ENCODE peak calls at places on chromosomes 4 and X, in ten cellular contexts. One of them, this sample, is unnamed.

GRCh38 chr4:76125816-76126215 is 22.4 kb downstream of the NUP54 start:
- DNase-seq in progenitor cell of endocrine pancreas: no peak
- DNase-seq in globus pallidus: no peak
- DNase-seq in NCI-H2029 treated with DMSO at 0.1 percent for 48 hours: no peak
- DNase-seq in IMR-90: no peak
- DNase-seq in stimulated activated CD4-positive, alpha-beta T cell treated with anti-CD3 and anti-CD28 coated beads, Interleukin-1b, Interleukin-23, amount 100 ng/mL, for 4 hours: no peak
- DNase-seq in activated CD4-positive, alpha-beta T cell treated with anti-CD3 and anti-CD28 coated beads, Interleukin-2, amount 50 U/mL, for 48 hours: no peak
- DNase-seq in GM23248: no peak
- DNase-seq in AML-193: no peak
- DNase-seq in mesothelial cell of epicardium: no peak
- DNase-seq in this sample: no peak

GRCh38 chrX:63349307-63349706 is 1.8 kb downstream of the SPIN4 start:
- DNase-seq in progenitor cell of endocrine pancreas: no peak
- DNase-seq in AML-193: no peak
- DNase-seq in activated CD4-positive, alpha-beta T cell treated with anti-CD3 and anti-CD28 coated beads, Interleukin-2, amount 50 U/mL, for 48 hours: no peak
- DNase-seq in IMR-90: no peak
- DNase-seq in mesothelial cell of epicardium: no peak
- DNase-seq in GM23248: no peak
- DNase-seq in globus pallidus: peak; percentile 30
- DNase-seq in NCI-H2029 treated with DMSO at 0.1 percent for 48 hours: peak; percentile 36
- DNase-seq in stimulated activated CD4-positive, alpha-beta T cell treated with anti-CD3 and anti-CD28 coated beads, Interleukin-1b, Interleukin-23, amount 100 ng/mL, for 4 hours: no peak
- DNase-seq in this sample: peak; percentile 10

GRCh38 chr4:4969298-4969697 is 50.0 kb downstream of the CYTL1 start:
- DNase-seq in IMR-90: peak; percentile 3
- DNase-seq in progenitor cell of endocrine pancreas: no peak
- DNase-seq in GM23248: peak; percentile 93
- DNase-seq in globus pallidus: no peak
- DNase-seq in NCI-H2029 treated with DMSO at 0.1 percent for 48 hours: no peak
- DNase-seq in stimulated activated CD4-positive, alpha-beta T cell treated with anti-CD3 and anti-CD28 coated beads, Interleukin-1b, Interleukin-23, amount 100 ng/mL, for 4 hours: no peak
- DNase-seq in mesothelial cell of epicardium: no peak
- DNase-seq in activated CD4-positive, alpha-beta T cell treated with anti-CD3 and anti-CD28 coated beads, Interleukin-2, amount 50 U/mL, for 48 hours: no peak
- DNase-seq in AML-193: no peak
- DNase-seq in this sample: no peak

GRCh38 chrX:1351981-1352714 is 15.6 kb downstream of the IL3RA start:
- DNase-seq in NCI-H2029 treated with DMSO at 0.1 percent for 48 hours: no peak
- DNase-seq in IMR-90: no peak
- DNase-seq in AML-193: no peak
- DNase-seq in mesothelial cell of epicardium: no peak
- DNase-seq in GM23248: no peak
- DNase-seq in stimulated activated CD4-positive, alpha-beta T cell treated with anti-CD3 and anti-CD28 coated beads, Interleukin-1b, Interleukin-23, amount 100 ng/mL, for 4 hours: no peak
- DNase-seq in progenitor cell of endocrine pancreas: no peak
- DNase-seq in activated CD4-positive, alpha-beta T cell treated with anti-CD3 and anti-CD28 coated beads, Interleukin-2, amount 50 U/mL, for 48 hours: no peak
- DNase-seq in globus pallidus: no peak
- DNase-seq in this sample: no peak

GRCh38 chr4:60365176-60365575 is 835.0 kb upstream of the ADGRL3 start:
- DNase-seq in activated CD4-positive, alpha-beta T cell treated with anti-CD3 and anti-CD28 coated beads, Interleukin-2, amount 50 U/mL, for 48 hours: no peak
- DNase-seq in mesothelial cell of epicardium: no peak
- DNase-seq in GM23248: no peak
- DNase-seq in NCI-H2029 treated with DMSO at 0.1 percent for 48 hours: no peak
- DNase-seq in globus pallidus: no peak
- DNase-seq in AML-193: no peak
- DNase-seq in IMR-90: no peak
- DNase-seq in stimulated activated CD4-positive, alpha-beta T cell treated with anti-CD3 and anti-CD28 coated beads, Interleukin-1b, Interleukin-23, amount 100 ng/mL, for 4 hours: no peak
- DNase-seq in progenitor cell of endocrine pancreas: no peak
- DNase-seq in this sample: no peak

GRCh38 chr4:176800891-176801534 is 8.3 kb upstream of the VEGFC start:
- DNase-seq in globus pallidus: no peak
- DNase-seq in AML-193: no peak
- DNase-seq in progenitor cell of endocrine pancreas: no peak
- DNase-seq in IMR-90: peak; percentile 72
- DNase-seq in stimulated activated CD4-positive, alpha-beta T cell treated with anti-CD3 and anti-CD28 coated beads, Interleukin-1b, Interleukin-23, amount 100 ng/mL, for 4 hours: no peak
- DNase-seq in NCI-H2029 treated with DMSO at 0.1 percent for 48 hours: no peak
- DNase-seq in mesothelial cell of epicardium: no peak
- DNase-seq in GM23248: peak; percentile 64
- DNase-seq in activated CD4-positive, alpha-beta T cell treated with anti-CD3 and anti-CD28 coated beads, Interleukin-2, amount 50 U/mL, for 48 hours: no peak
- DNase-seq in this sample: peak; percentile 79

GRCh38 chrX:85996555-85996954 is 50.8 kb downstream of the CHM start:
- DNase-seq in IMR-90: no peak
- DNase-seq in stimulated activated CD4-positive, alpha-beta T cell treated with anti-CD3 and anti-CD28 coated beads, Interleukin-1b, Interleukin-23, amount 100 ng/mL, for 4 hours: no peak
- DNase-seq in globus pallidus: no peak
- DNase-seq in mesothelial cell of epicardium: no peak
- DNase-seq in NCI-H2029 treated with DMSO at 0.1 percent for 48 hours: no peak
- DNase-seq in progenitor cell of endocrine pancreas: no peak
- DNase-seq in GM23248: no peak
- DNase-seq in AML-193: no peak
- DNase-seq in activated CD4-positive, alpha-beta T cell treated with anti-CD3 and anti-CD28 coated beads, Interleukin-2, amount 50 U/mL, for 48 hours: no peak
- DNase-seq in this sample: no peak

GRCh38 chr4:184746532-184746870 is 12.6 kb upstream of the CENPU start:
- DNase-seq in GM23248: peak; percentile 74
- DNase-seq in stimulated activated CD4-positive, alpha-beta T cell treated with anti-CD3 and anti-CD28 coated beads, Interleukin-1b, Interleukin-23, amount 100 ng/mL, for 4 hours: no peak
- DNase-seq in activated CD4-positive, alpha-beta T cell treated with anti-CD3 and anti-CD28 coated beads, Interleukin-2, amount 50 U/mL, for 48 hours: no peak
- DNase-seq in mesothelial cell of epicardium: no peak
- DNase-seq in progenitor cell of endocrine pancreas: no peak
- DNase-seq in NCI-H2029 treated with DMSO at 0.1 percent for 48 hours: no peak
- DNase-seq in AML-193: no peak
- DNase-seq in IMR-90: peak; percentile 82
- DNase-seq in globus pallidus: no peak
- DNase-seq in this sample: peak; percentile 81

GRCh38 chr4:174012135-174012923 is 271.1 kb downstream of the FBXO8 start:
- DNase-seq in globus pallidus: no peak
- DNase-seq in progenitor cell of endocrine pancreas: no peak
- DNase-seq in GM23248: peak; percentile 40
- DNase-seq in mesothelial cell of epicardium: no peak
- DNase-seq in AML-193: no peak
- DNase-seq in stimulated activated CD4-positive, alpha-beta T cell treated with anti-CD3 and anti-CD28 coated beads, Interleukin-1b, Interleukin-23, amount 100 ng/mL, for 4 hours: no peak
- DNase-seq in IMR-90: no peak
- DNase-seq in NCI-H2029 treated with DMSO at 0.1 percent for 48 hours: no peak
- DNase-seq in activated CD4-positive, alpha-beta T cell treated with anti-CD3 and anti-CD28 coated beads, Interleukin-2, amount 50 U/mL, for 48 hours: no peak
- DNase-seq in this sample: peak; percentile 16

GRCh38 chrX:48956728-48957414 is 536 bp downstream of the OTUD5 start:
- DNase-seq in NCI-H2029 treated with DMSO at 0.1 percent for 48 hours: no peak
- DNase-seq in activated CD4-positive, alpha-beta T cell treated with anti-CD3 and anti-CD28 coated beads, Interleukin-2, amount 50 U/mL, for 48 hours: peak; percentile 48
- DNase-seq in stimulated activated CD4-positive, alpha-beta T cell treated with anti-CD3 and anti-CD28 coated beads, Interleukin-1b, Interleukin-23, amount 100 ng/mL, for 4 hours: peak; percentile 41
- DNase-seq in AML-193: no peak
- DNase-seq in GM23248: peak; percentile 48
- DNase-seq in globus pallidus: no peak
- DNase-seq in progenitor cell of endocrine pancreas: no peak
- DNase-seq in mesothelial cell of epicardium: no peak
- DNase-seq in IMR-90: no peak
- DNase-seq in this sample: peak; percentile 52

GRCh38 chr4:62080431-62080830 is 880.3 kb downstream of the ADGRL3 start:
- DNase-seq in mesothelial cell of epicardium: no peak
- DNase-seq in AML-193: no peak
- DNase-seq in IMR-90: no peak
- DNase-seq in GM23248: no peak
- DNase-seq in progenitor cell of endocrine pancreas: no peak
- DNase-seq in activated CD4-positive, alpha-beta T cell treated with anti-CD3 and anti-CD28 coated beads, Interleukin-2, amount 50 U/mL, for 48 hours: no peak
- DNase-seq in NCI-H2029 treated with DMSO at 0.1 percent for 48 hours: no peak
- DNase-seq in stimulated activated CD4-positive, alpha-beta T cell treated with anti-CD3 and anti-CD28 coated beads, Interleukin-1b, Interleukin-23, amount 100 ng/mL, for 4 hours: no peak
- DNase-seq in globus pallidus: no peak
- DNase-seq in this sample: no peak

GRCh38 chr4:8410641-8411271 is 29.8 kb downstream of the ACOX3 start:
- DNase-seq in mesothelial cell of epicardium: no peak
- DNase-seq in stimulated activated CD4-positive, alpha-beta T cell treated with anti-CD3 and anti-CD28 coated beads, Interleukin-1b, Interleukin-23, amount 100 ng/mL, for 4 hours: no peak
- DNase-seq in progenitor cell of endocrine pancreas: peak; percentile 19
- DNase-seq in NCI-H2029 treated with DMSO at 0.1 percent for 48 hours: no peak
- DNase-seq in globus pallidus: no peak
- DNase-seq in IMR-90: peak; percentile 59
- DNase-seq in AML-193: no peak
- DNase-seq in GM23248: peak; percentile 66
- DNase-seq in activated CD4-positive, alpha-beta T cell treated with anti-CD3 and anti-CD28 coated beads, Interleukin-2, amount 50 U/mL, for 48 hours: no peak
- DNase-seq in this sample: peak; percentile 62

GRCh38 chr4:33467291-33467690 is 2747.1 kb downstream of the PCDH7 start:
- DNase-seq in progenitor cell of endocrine pancreas: no peak
- DNase-seq in activated CD4-positive, alpha-beta T cell treated with anti-CD3 and anti-CD28 coated beads, Interleukin-2, amount 50 U/mL, for 48 hours: no peak
- DNase-seq in GM23248: no peak
- DNase-seq in mesothelial cell of epicardium: no peak
- DNase-seq in stimulated activated CD4-positive, alpha-beta T cell treated with anti-CD3 and anti-CD28 coated beads, Interleukin-1b, Interleukin-23, amount 100 ng/mL, for 4 hours: no peak
- DNase-seq in globus pallidus: no peak
- DNase-seq in IMR-90: no peak
- DNase-seq in NCI-H2029 treated with DMSO at 0.1 percent for 48 hours: no peak
- DNase-seq in AML-193: no peak
- DNase-seq in this sample: no peak

GRCh38 chr4:32268949-32269348 is 1548.8 kb downstream of the PCDH7 start:
- DNase-seq in GM23248: no peak
- DNase-seq in NCI-H2029 treated with DMSO at 0.1 percent for 48 hours: no peak
- DNase-seq in globus pallidus: no peak
- DNase-seq in IMR-90: no peak
- DNase-seq in stimulated activated CD4-positive, alpha-beta T cell treated with anti-CD3 and anti-CD28 coated beads, Interleukin-1b, Interleukin-23, amount 100 ng/mL, for 4 hours: no peak
- DNase-seq in progenitor cell of endocrine pancreas: no peak
- DNase-seq in mesothelial cell of epicardium: no peak
- DNase-seq in AML-193: peak; percentile 31
- DNase-seq in activated CD4-positive, alpha-beta T cell treated with anti-CD3 and anti-CD28 coated beads, Interleukin-2, amount 50 U/mL, for 48 hours: no peak
- DNase-seq in this sample: peak; percentile 60

GRCh38 chrX:132612990-132613564 is 124.2 kb upstream of the MBNL3 start:
- DNase-seq in activated CD4-positive, alpha-beta T cell treated with anti-CD3 and anti-CD28 coated beads, Interleukin-2, amount 50 U/mL, for 48 hours: peak; percentile 36
- DNase-seq in NCI-H2029 treated with DMSO at 0.1 percent for 48 hours: peak; percentile 32
- DNase-seq in IMR-90: peak; percentile 4
- DNase-seq in globus pallidus: peak; percentile 15
- DNase-seq in stimulated activated CD4-positive, alpha-beta T cell treated with anti-CD3 and anti-CD28 coated beads, Interleukin-1b, Interleukin-23, amount 100 ng/mL, for 4 hours: peak; percentile 12
- DNase-seq in mesothelial cell of epicardium: peak; percentile 45
- DNase-seq in GM23248: peak; percentile 55
- DNase-seq in AML-193: peak; percentile 9
- DNase-seq in progenitor cell of endocrine pancreas: peak; percentile 34
- DNase-seq in this sample: peak; percentile 62

GRCh38 chrX:142637206-142637605 is 388.5 kb upstream of the SPANXN4 start:
- DNase-seq in NCI-H2029 treated with DMSO at 0.1 percent for 48 hours: no peak
- DNase-seq in stimulated activated CD4-positive, alpha-beta T cell treated with anti-CD3 and anti-CD28 coated beads, Interleukin-1b, Interleukin-23, amount 100 ng/mL, for 4 hours: no peak
- DNase-seq in activated CD4-positive, alpha-beta T cell treated with anti-CD3 and anti-CD28 coated beads, Interleukin-2, amount 50 U/mL, for 48 hours: no peak
- DNase-seq in GM23248: no peak
- DNase-seq in AML-193: no peak
- DNase-seq in mesothelial cell of epicardium: no peak
- DNase-seq in globus pallidus: no peak
- DNase-seq in IMR-90: no peak
- DNase-seq in progenitor cell of endocrine pancreas: no peak
- DNase-seq in this sample: no peak

GRCh38 chrX:19846995-19847790 is 40.2 kb downstream of the SH3KBP1 start:
- DNase-seq in stimulated activated CD4-positive, alpha-beta T cell treated with anti-CD3 and anti-CD28 coated beads, Interleukin-1b, Interleukin-23, amount 100 ng/mL, for 4 hours: no peak
- DNase-seq in NCI-H2029 treated with DMSO at 0.1 percent for 48 hours: no peak
- DNase-seq in mesothelial cell of epicardium: no peak
- DNase-seq in progenitor cell of endocrine pancreas: no peak
- DNase-seq in GM23248: peak; percentile 87
- DNase-seq in AML-193: peak; percentile 35
- DNase-seq in IMR-90: peak; percentile 89
- DNase-seq in activated CD4-positive, alpha-beta T cell treated with anti-CD3 and anti-CD28 coated beads, Interleukin-2, amount 50 U/mL, for 48 hours: peak; percentile 36
- DNase-seq in globus pallidus: no peak
- DNase-seq in this sample: peak; percentile 68

GRCh38 chr4:26452565-26453531 is 37.4 kb downstream of the CCKAR start:
- DNase-seq in IMR-90: no peak
- DNase-seq in GM23248: no peak
- DNase-seq in NCI-H2029 treated with DMSO at 0.1 percent for 48 hours: peak; percentile 76
- DNase-seq in globus pallidus: no peak
- DNase-seq in progenitor cell of endocrine pancreas: peak; percentile 60
- DNase-seq in AML-193: no peak
- DNase-seq in mesothelial cell of epicardium: no peak
- DNase-seq in stimulated activated CD4-positive, alpha-beta T cell treated with anti-CD3 and anti-CD28 coated beads, Interleukin-1b, Interleukin-23, amount 100 ng/mL, for 4 hours: no peak
- DNase-seq in activated CD4-positive, alpha-beta T cell treated with anti-CD3 and anti-CD28 coated beads, Interleukin-2, amount 50 U/mL, for 48 hours: no peak
- DNase-seq in this sample: no peak

GRCh38 chr4:4960574-4960973 is 58.7 kb downstream of the CYTL1 start:
- DNase-seq in activated CD4-positive, alpha-beta T cell treated with anti-CD3 and anti-CD28 coated beads, Interleukin-2, amount 50 U/mL, for 48 hours: no peak
- DNase-seq in stimulated activated CD4-positive, alpha-beta T cell treated with anti-CD3 and anti-CD28 coated beads, Interleukin-1b, Interleukin-23, amount 100 ng/mL, for 4 hours: no peak
- DNase-seq in progenitor cell of endocrine pancreas: no peak
- DNase-seq in globus pallidus: no peak
- DNase-seq in mesothelial cell of epicardium: no peak
- DNase-seq in GM23248: no peak
- DNase-seq in NCI-H2029 treated with DMSO at 0.1 percent for 48 hours: no peak
- DNase-seq in AML-193: no peak
- DNase-seq in IMR-90: no peak
- DNase-seq in this sample: no peak

GRCh38 chr4:17324431-17324830 is 187.5 kb downstream of the QDPR start:
- DNase-seq in progenitor cell of endocrine pancreas: no peak
- DNase-seq in IMR-90: peak; percentile 77
- DNase-seq in GM23248: peak; percentile 83
- DNase-seq in mesothelial cell of epicardium: no peak
- DNase-seq in globus pallidus: peak; percentile 42
- DNase-seq in stimulated activated CD4-positive, alpha-beta T cell treated with anti-CD3 and anti-CD28 coated beads, Interleukin-1b, Interleukin-23, amount 100 ng/mL, for 4 hours: peak; percentile 68
- DNase-seq in AML-193: peak; percentile 38
- DNase-seq in activated CD4-positive, alpha-beta T cell treated with anti-CD3 and anti-CD28 coated beads, Interleukin-2, amount 50 U/mL, for 48 hours: peak; percentile 39
- DNase-seq in NCI-H2029 treated with DMSO at 0.1 percent for 48 hours: peak; percentile 55
- DNase-seq in this sample: peak; percentile 86

GRCh38 chrX:10199212-10199611 is 42.4 kb downstream of the CLCN4 start:
- DNase-seq in AML-193: peak; percentile 74
- DNase-seq in globus pallidus: no peak
- DNase-seq in NCI-H2029 treated with DMSO at 0.1 percent for 48 hours: no peak
- DNase-seq in progenitor cell of endocrine pancreas: no peak
- DNase-seq in GM23248: peak; percentile 19
- DNase-seq in stimulated activated CD4-positive, alpha-beta T cell treated with anti-CD3 and anti-CD28 coated beads, Interleukin-1b, Interleukin-23, amount 100 ng/mL, for 4 hours: no peak
- DNase-seq in IMR-90: peak; percentile 67
- DNase-seq in mesothelial cell of epicardium: no peak
- DNase-seq in activated CD4-positive, alpha-beta T cell treated with anti-CD3 and anti-CD28 coated beads, Interleukin-2, amount 50 U/mL, for 48 hours: no peak
- DNase-seq in this sample: no peak

GRCh38 chr4:186628058-186628711 is 72.8 kb upstream of the MTNR1A start:
- DNase-seq in NCI-H2029 treated with DMSO at 0.1 percent for 48 hours: no peak
- DNase-seq in globus pallidus: no peak
- DNase-seq in IMR-90: no peak
- DNase-seq in stimulated activated CD4-positive, alpha-beta T cell treated with anti-CD3 and anti-CD28 coated beads, Interleukin-1b, Interleukin-23, amount 100 ng/mL, for 4 hours: no peak
- DNase-seq in mesothelial cell of epicardium: no peak
- DNase-seq in AML-193: no peak
- DNase-seq in GM23248: no peak
- DNase-seq in progenitor cell of endocrine pancreas: no peak
- DNase-seq in activated CD4-positive, alpha-beta T cell treated with anti-CD3 and anti-CD28 coated beads, Interleukin-2, amount 50 U/mL, for 48 hours: no peak
- DNase-seq in this sample: no peak

GRCh38 chrX:2676794-2677675 is 14.1 kb upstream of the CD99 start:
- DNase-seq in AML-193: no peak
- DNase-seq in progenitor cell of endocrine pancreas: no peak
- DNase-seq in mesothelial cell of epicardium: no peak
- DNase-seq in IMR-90: no peak
- DNase-seq in activated CD4-positive, alpha-beta T cell treated with anti-CD3 and anti-CD28 coated beads, Interleukin-2, amount 50 U/mL, for 48 hours: no peak
- DNase-seq in GM23248: peak; percentile 58
- DNase-seq in NCI-H2029 treated with DMSO at 0.1 percent for 48 hours: no peak
- DNase-seq in stimulated activated CD4-positive, alpha-beta T cell treated with anti-CD3 and anti-CD28 coated beads, Interleukin-1b, Interleukin-23, amount 100 ng/mL, for 4 hours: no peak
- DNase-seq in globus pallidus: no peak
- DNase-seq in this sample: no peak

GRCh38 chr4:83331959-83332358 is 2.7 kb downstream of the HPSE start:
- DNase-seq in IMR-90: no peak
- DNase-seq in progenitor cell of endocrine pancreas: no peak
- DNase-seq in activated CD4-positive, alpha-beta T cell treated with anti-CD3 and anti-CD28 coated beads, Interleukin-2, amount 50 U/mL, for 48 hours: no peak
- DNase-seq in GM23248: no peak
- DNase-seq in AML-193: no peak
- DNase-seq in NCI-H2029 treated with DMSO at 0.1 percent for 48 hours: no peak
- DNase-seq in mesothelial cell of epicardium: no peak
- DNase-seq in stimulated activated CD4-positive, alpha-beta T cell treated with anti-CD3 and anti-CD28 coated beads, Interleukin-1b, Interleukin-23, amount 100 ng/mL, for 4 hours: no peak
- DNase-seq in globus pallidus: no peak
- DNase-seq in this sample: no peak

GRCh38 chr4:16827762-16828724 is 70.4 kb downstream of the LDB2 start:
- DNase-seq in GM23248: no peak
- DNase-seq in mesothelial cell of epicardium: no peak
- DNase-seq in NCI-H2029 treated with DMSO at 0.1 percent for 48 hours: no peak
- DNase-seq in stimulated activated CD4-positive, alpha-beta T cell treated with anti-CD3 and anti-CD28 coated beads, Interleukin-1b, Interleukin-23, amount 100 ng/mL, for 4 hours: no peak
- DNase-seq in AML-193: no peak
- DNase-seq in activated CD4-positive, alpha-beta T cell treated with anti-CD3 and anti-CD28 coated beads, Interleukin-2, amount 50 U/mL, for 48 hours: no peak
- DNase-seq in IMR-90: peak; percentile 4
- DNase-seq in globus pallidus: no peak
- DNase-seq in progenitor cell of endocrine pancreas: no peak
- DNase-seq in this sample: no peak

GRCh38 chr4:176229645-176230044 is 34.3 kb upstream of the SPATA4 start:
- DNase-seq in progenitor cell of endocrine pancreas: no peak
- DNase-seq in NCI-H2029 treated with DMSO at 0.1 percent for 48 hours: no peak
- DNase-seq in mesothelial cell of epicardium: no peak
- DNase-seq in GM23248: no peak
- DNase-seq in globus pallidus: no peak
- DNase-seq in stimulated activated CD4-positive, alpha-beta T cell treated with anti-CD3 and anti-CD28 coated beads, Interleukin-1b, Interleukin-23, amount 100 ng/mL, for 4 hours: no peak
- DNase-seq in activated CD4-positive, alpha-beta T cell treated with anti-CD3 and anti-CD28 coated beads, Interleukin-2, amount 50 U/mL, for 48 hours: no peak
- DNase-seq in AML-193: no peak
- DNase-seq in IMR-90: no peak
- DNase-seq in this sample: no peak

This sample was measured in adipocyte.